ENCODE peak calls at places on chromosomes 5 and 9, in ten cellular contexts. F is pancreas; B is heart right ventricle; C is psoas muscle; O is CD8-positive, alpha-beta T cell; X is right atrium auricular region; S is astrocyte; M is Peyer's patch; L is ovary; R is colonic mucosa. Y is an unnamed sample.

GRCh38 chr5:34655354-34655991 is 655 bp upstream of the RAI14 start:
- DNase-seq in M (peak), C (no peak), B (peak), F (peak), R (peak), X (peak), L (peak), S (peak), O (no peak), Y (peak)

GRCh38 chr9:20980713-20981481 is 50.5 kb downstream of the HACD4 start:
- DNase-seq in S (peak), X (no peak), C (no peak), B (no peak), R (no peak), O (no peak), L (no peak), M (no peak), F (no peak), Y (no peak)

GRCh38 chr9:91089405-91090131 is 272.1 kb downstream of the AUH start:
- DNase-seq in L (no peak), S (peak), F (no peak), B (no peak), M (no peak), R (peak), O (no peak), X (no peak), C (no peak), Y (peak)

GRCh38 chr9:98786750-98787510 is 9.4 kb downstream of the ANKS6 start:
- DNase-seq in S (no peak), O (no peak), M (no peak), B (no peak), L (no peak), R (peak), F (no peak), X (peak), C (no peak), Y (no peak)

GRCh38 chr9:104868687-104869404 is 59.1 kb downstream of the ABCA1 start:
- DNase-seq in R (peak), L (peak), X (no peak), O (no peak), M (no peak), F (no peak), B (peak), S (peak), C (peak), Y (peak)

GRCh38 chr9:618478-618877 is 223.0 kb upstream of the DMRT1 start:
- DNase-seq in B (no peak), M (no peak), R (no peak), C (no peak), O (no peak), L (no peak), F (no peak), X (no peak), S (peak), Y (no peak)

GRCh38 chr5:95958308-95959014 is 3.2 kb downstream of the ELL2 start:
- DNase-seq in L (no peak), O (no peak), R (no peak), M (no peak), F (no peak), X (no peak), S (peak), B (no peak), C (no peak), Y (no peak)

GRCh38 chr5:128537999-128538248 is at the start of gene FBN2:
- DNase-seq in X (no peak), R (no peak), B (no peak), M (no peak), S (no peak), L (no peak), C (no peak), F (peak), O (no peak), Y (no peak)

GRCh38 chr5:158609729-158610128 is 490.0 kb downstream of the EBF1 start:
- DNase-seq in C (no peak), R (no peak), B (no peak), O (no peak), L (no peak), F (no peak), S (peak), M (no peak), X (no peak), Y (no peak)

GRCh38 chr5:155616779-155617392 is 603.3 kb downstream of the KIF4B start:
- DNase-seq in S (no peak), B (peak), F (peak), L (peak), X (no peak), R (peak), M (peak), C (peak), O (peak), Y (no peak)

GRCh38 chr5:172596638-172597231 is 44.3 kb upstream of the NEURL1B start:
- DNase-seq in M (no peak), C (no peak), S (no peak), B (no peak), X (no peak), L (no peak), R (no peak), O (no peak), F (no peak), Y (no peak)

GRCh38 chr9:69946800-69947437 is 96.7 kb upstream of the MAMDC2 start:
- DNase-seq in S (peak), X (no peak), R (no peak), O (no peak), M (no peak), L (no peak), C (no peak), B (no peak), F (no peak), Y (no peak)

GRCh38 chr9:111163738-111164399 is 125.6 kb upstream of the LPAR1 start:
- DNase-seq in L (no peak), F (no peak), O (no peak), M (no peak), B (no peak), S (no peak), X (no peak), R (no peak), C (no peak), Y (no peak)
- H3K27ac ChIP-seq in L (no peak), F (no peak), O (no peak), M (peak), B (peak), S (no peak), X (peak), R (no peak), C (peak), Y (peak)

GRCh38 chr5:133613184-133613583 is 843 bp upstream of the FSTL4 start:
- DNase-seq in C (no peak), S (no peak), B (no peak), R (no peak), L (no peak), M (no peak), F (no peak), O (no peak), X (no peak), Y (no peak)

GRCh38 chr5:133611357-133612020 is 852 bp downstream of the FSTL4 start:
- DNase-seq in B (no peak), L (no peak), M (no peak), C (no peak), O (no peak), F (peak), S (no peak), X (no peak), R (no peak), Y (no peak)

GRCh38 chr5:133612021-133612860 is at the start of gene FSTL4:
- DNase-seq in F (peak), R (peak), M (peak), O (no peak), X (no peak), B (no peak), S (no peak), C (peak), L (no peak), Y (no peak)

GRCh38 chr5:133613743-133614142 is 1.4 kb upstream of the FSTL4 start:
- DNase-seq in S (no peak), X (no peak), F (no peak), C (no peak), R (no peak), B (no peak), L (no peak), M (no peak), O (no peak), Y (no peak)

DNA sequence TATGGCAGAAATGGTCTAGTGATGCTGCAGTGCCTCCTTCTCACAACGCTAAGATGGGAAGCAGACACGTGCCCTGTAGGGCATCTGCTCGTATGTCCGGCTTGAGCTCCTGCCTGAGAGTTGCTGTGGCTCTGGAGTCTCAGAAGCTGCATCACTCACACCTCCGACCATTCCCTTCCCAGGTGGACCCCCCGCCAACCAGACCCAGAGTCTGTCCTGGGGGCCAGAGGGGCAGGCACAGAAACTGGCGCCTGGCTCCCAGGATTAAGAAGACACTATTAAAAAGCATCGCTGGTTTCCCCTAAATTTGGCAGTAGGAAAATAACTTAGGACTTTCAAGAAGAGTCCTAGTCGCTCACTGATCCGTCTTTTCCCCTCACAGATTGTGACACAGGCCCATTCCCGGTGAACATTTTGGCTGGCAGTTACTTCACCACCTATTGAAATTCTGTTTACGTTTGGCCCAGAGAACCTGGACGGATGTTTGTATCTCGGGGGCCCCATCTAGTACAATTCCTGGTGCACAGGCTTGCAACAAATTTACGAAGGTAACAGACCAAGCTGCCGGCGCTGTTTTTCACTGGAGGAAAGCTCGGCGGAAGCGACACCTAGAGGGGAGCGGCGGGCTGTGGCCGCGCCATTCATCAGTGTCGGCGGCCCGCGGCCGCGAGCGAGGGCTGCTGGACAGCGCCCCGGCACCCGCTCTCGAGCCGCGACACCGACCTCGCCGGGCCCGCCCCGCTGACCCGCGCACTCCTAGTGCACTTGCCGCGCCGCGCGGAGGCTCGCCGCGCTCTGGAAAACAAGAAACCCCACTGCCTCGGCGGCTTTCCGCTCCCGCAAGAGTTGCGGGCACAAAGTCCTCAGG is 1.6 kb downstream of the FSTL4 start:
- DNase-seq in F (peak), X (no peak), B (peak), M (peak), S (peak), O (no peak), R (peak), L (peak), C (peak), Y (no peak)
- H3K4me3 ChIP-seq in F (peak), X (no peak), B (no peak), M (peak), S (no peak), O (peak), R (peak), L (no peak), C (peak), Y (peak)

GRCh38 chr9:137162505-137163100 is 7.2 kb downstream of the LRRC26 start:
- DNase-seq in B (no peak), O (no peak), L (no peak), C (no peak), X (no peak), M (peak), S (no peak), F (peak), R (peak), Y (no peak)
- TF ChIP-seq CTCF in B (no peak), O (no peak), L (no peak), C (peak), X (peak), M (no peak), S (no peak), F (no peak), R (no peak), Y (no peak)

DNA sequence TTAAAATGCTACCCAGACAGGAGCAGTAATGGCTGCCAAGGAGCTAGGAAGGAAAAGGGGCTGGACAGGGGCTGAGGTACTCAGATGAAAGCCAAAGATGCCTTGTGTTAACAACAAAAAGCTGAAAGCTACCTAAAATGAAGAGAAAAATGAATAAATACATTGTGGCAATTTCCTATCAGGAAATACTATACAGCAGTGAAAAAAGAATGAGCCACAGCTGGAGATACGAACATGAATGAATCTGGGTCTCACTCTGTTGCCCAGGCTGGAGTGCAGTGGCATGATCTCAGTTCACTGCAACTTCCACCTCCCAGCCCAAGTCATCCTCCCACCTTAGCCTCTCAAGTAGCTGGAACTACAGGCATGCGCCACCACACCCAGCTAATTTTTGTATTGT is 6.3 kb downstream of the TNIP1 start:
- DNase-seq in M (no peak), F (no peak), O (no peak), X (no peak), R (no peak), C (no peak), S (no peak), L (no peak), B (no peak), Y (no peak)
- H3K27ac ChIP-seq in M (no peak), F (no peak), O (no peak), X (no peak), R (no peak), C (peak), S (no peak), L (no peak), B (no peak), Y (no peak)

DNA sequence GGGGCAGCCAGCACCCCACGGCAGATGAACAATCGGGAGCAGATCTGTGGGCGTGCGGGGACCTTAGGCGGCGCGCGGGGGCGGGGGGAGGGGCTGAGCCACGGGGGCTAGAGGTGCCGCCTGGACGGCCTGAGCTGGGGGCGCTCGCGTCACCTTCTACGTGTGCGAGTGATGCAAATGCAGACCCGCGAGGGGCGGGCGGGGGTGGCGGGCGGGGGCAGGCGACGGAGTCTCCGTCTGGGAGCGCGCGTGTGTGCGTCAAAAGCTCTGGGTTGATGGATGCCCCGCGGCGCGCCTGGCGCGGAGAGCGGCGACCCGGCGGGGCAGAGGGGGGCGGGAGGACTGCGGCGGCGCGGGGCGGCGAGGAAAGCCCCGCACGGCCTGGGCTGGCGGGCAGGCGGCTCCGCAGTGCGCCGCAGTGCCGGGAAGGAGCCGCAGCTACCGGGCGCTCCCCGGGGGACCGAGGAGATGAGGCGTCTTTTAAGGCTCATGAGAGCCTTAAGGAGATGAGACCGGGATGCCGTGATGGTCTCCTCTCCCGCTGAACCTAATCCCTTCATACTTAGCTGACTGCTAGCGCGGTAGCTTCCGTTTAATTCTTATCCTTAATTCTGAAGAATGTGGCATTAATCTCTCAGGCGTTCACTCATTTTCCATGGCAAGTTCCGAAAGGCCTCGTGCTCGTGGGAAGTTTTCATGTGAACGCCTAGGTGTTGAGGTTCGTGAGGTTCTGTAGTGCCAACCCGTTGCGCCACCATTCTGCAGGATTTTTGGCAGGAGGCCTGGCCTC is 1.5 kb downstream of the SV2C start:
- DNase-seq in O (no peak), M (no peak), C (no peak), B (no peak), R (no peak), F (no peak), X (no peak), S (no peak), L (no peak), Y (no peak)
- H3K4me3 ChIP-seq in O (no peak), M (peak), C (no peak), B (no peak), R (peak), F (no peak), X (no peak), S (no peak), L (no peak), Y (peak)